ENCODE peak calls at places on chromosomes 5 and 9, in five cellular contexts. T is SK-N-SH, Z is K562, J is HepG2, R is GM12878. N is an unnamed sample.

GRCh38 chr5:140381972-140382371 is 19.7 kb upstream of the ANKHD1 start:
- DNase-seq in T (no peak), Z (no peak), J (no peak), R (no peak), N (no peak)

GRCh38 chr9:32552172-32552872 is at the start of the genes SMIM27 and TOPORS:
- DNase-seq in T (peak; percentile 87), Z (peak; percentile 72), J (peak; percentile 85), R (peak; percentile 48), N (peak; percentile 84)

GRCh38 chr9:15999422-16000339 is 446.8 kb downstream of the CCDC171 start:
- DNase-seq in T (peak; percentile 4), Z (no peak), J (no peak), R (no peak), N (peak; percentile 48)

GRCh38 chr5:78907255-78907886 is 77.7 kb downstream of the ARSB start:
- DNase-seq in T (no peak), Z (no peak), J (no peak), R (peak; percentile 34), N (no peak)

GRCh38 chr9:136485049-136485647 is 2.3 kb upstream of the SEC16A start:
- DNase-seq in T (peak; percentile 81), Z (peak; percentile 59), J (peak; percentile 72), R (no peak), N (no peak)

GRCh38 chr5:151950681-151951080 is 26.0 kb upstream of the GLRA1 start:
- DNase-seq in T (no peak), Z (no peak), J (no peak), R (no peak), N (no peak)

GRCh38 chr5:76638466-76638865 is 15.3 kb upstream of the F2RL2 start:
- DNase-seq in T (no peak), Z (no peak), J (no peak), R (peak; percentile 11), N (no peak)

GRCh38 chr5:78626009-78626571 is 22.5 kb downstream of the LHFPL2 start:
- DNase-seq in T (no peak), Z (no peak), J (no peak), R (no peak), N (no peak)

GRCh38 chr9:77495834-77496671 is 152.1 kb downstream of the GNA14 start:
- DNase-seq in T (peak; percentile 17), Z (no peak), J (peak; percentile 8), R (no peak), N (no peak)

GRCh38 chr5:158413125-158413680 is 554.3 kb upstream of the CLINT1 start:
- DNase-seq in T (no peak), Z (no peak), J (no peak), R (no peak), N (no peak)

GRCh38 chr5:109694451-109694891 is 4.7 kb downstream of the MAN2A1 start:
- DNase-seq in T (no peak), Z (no peak), J (no peak), R (no peak), N (no peak)

GRCh38 chr5:68246802-68247201 is 31.2 kb downstream of the PIK3R1 start:
- DNase-seq in T (no peak), Z (peak; percentile 16), J (no peak), R (no peak), N (no peak)

GRCh38 chr5:78417026-78417425 is 56.6 kb downstream of the SCAMP1 start:
- DNase-seq in T (no peak), Z (no peak), J (no peak), R (no peak), N (no peak)

GRCh38 chr5:92309336-92309991 is 926.3 kb upstream of the ARRDC3 start:
- DNase-seq in T (peak; percentile 53), Z (no peak), J (peak; percentile 11), R (no peak), N (peak; percentile 13)

GRCh38 chr5:142012186-142012785 is 541 bp downstream of the GNPDA1 start:
- DNase-seq in T (peak; percentile 71), Z (peak; percentile 55), J (peak; percentile 9), R (no peak), N (peak; percentile 48)

GRCh38 chr5:141192110-141192725 is at the start of gene PCDHB10:
- DNase-seq in T (peak; percentile 53), Z (peak; percentile 32), J (peak; percentile 9), R (no peak), N (peak; percentile 32)

GRCh38 chr5:179137643-179138567 is 77.7 kb downstream of the ZNF354C start:
- DNase-seq in T (peak; percentile 55), Z (no peak), J (no peak), R (no peak), N (no peak)

GRCh38 chr5:120368923-120369715 is 95.0 kb upstream of the PRR16 start:
- DNase-seq in T (no peak), Z (no peak), J (peak; percentile 3), R (no peak), N (no peak)

GRCh38 chr9:35112257-35113020 is 3.2 kb downstream of the ATOSB start:
- DNase-seq in T (no peak), Z (no peak), J (no peak), R (no peak), N (no peak)

GRCh38 chr5:66538531-66538930 is 57.7 kb upstream of the MAST4 start:
- DNase-seq in T (no peak), Z (no peak), J (no peak), R (no peak), N (no peak)

GRCh38 chr9:134658378-134658955 is 16.9 kb downstream of the COL5A1 start:
- DNase-seq in T (no peak), Z (no peak), J (no peak), R (no peak), N (no peak)

GRCh38 chr5:142846402-142846801 is 76.2 kb downstream of the ARHGAP26 start:
- DNase-seq in T (no peak), Z (no peak), J (no peak), R (no peak), N (no peak)

GRCh38 chr5:132227485-132228240 is at the start of gene P4HA2:
- DNase-seq in T (peak; percentile 95), Z (peak; percentile 96), J (peak; percentile 64), R (no peak), N (peak; percentile 56)

GRCh38 chr5:124734574-124735168 is 11.8 kb downstream of the ZNF608 start:
- DNase-seq in T (no peak), Z (no peak), J (no peak), R (no peak), N (no peak)

GRCh38 chr5:82560546-82560945 is 282.4 kb upstream of the RPS23 start:
- DNase-seq in T (no peak), Z (no peak), J (no peak), R (no peak), N (no peak)

GRCh38 chr9:76403352-76403751 is 9.1 kb upstream of the RFK start:
- DNase-seq in T (peak; percentile 8), Z (no peak), J (peak; percentile 64), R (peak; percentile 55), N (peak; percentile 42)

DNA sequence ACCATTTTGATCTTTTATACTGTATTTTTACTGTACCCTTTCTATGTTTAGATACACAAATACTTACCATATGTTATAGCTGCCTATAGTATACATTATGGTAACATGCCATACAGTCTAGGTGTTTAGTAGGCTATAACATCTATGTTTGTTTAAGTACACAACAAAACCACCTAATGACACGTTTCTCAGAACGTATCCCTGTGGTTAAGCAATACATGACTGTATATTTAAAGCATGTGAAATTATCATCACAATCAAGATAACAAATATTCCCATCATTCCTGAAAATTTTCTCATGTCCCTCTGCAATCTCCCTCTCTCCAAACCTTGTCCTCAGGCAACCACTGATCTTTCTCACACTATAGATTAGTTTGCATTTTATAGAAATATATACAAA is 66.4 kb upstream of the SUSD1 start:
- DNase-seq in T (no peak), Z (no peak), J (no peak), R (no peak), N (no peak)
- TF ChIP-seq JUND in T (no peak), Z (no peak), J (no peak), R (no peak), N (no peak)

DNA sequence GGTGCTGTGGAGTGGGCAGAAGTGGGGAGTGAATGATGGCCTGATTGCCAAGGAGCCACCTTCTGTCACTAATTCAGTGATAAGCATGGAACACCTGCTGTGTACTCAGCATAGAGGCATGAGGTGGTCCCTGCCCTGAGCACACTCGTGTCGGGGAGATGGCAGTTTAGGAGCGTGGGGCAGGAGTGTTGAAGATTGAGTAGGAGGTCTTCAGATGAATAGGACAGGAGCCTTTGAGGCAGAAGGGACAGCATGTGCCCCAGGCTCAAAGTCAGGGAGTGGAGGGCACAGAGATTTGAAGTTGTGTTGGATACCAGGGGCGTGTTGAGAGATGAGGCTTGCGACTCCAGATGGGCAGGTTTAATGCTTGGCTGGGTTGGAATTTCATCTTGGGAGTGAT is 55.0 kb downstream of the ZNF618 start:
- DNase-seq in T (no peak), Z (no peak), J (no peak), R (no peak), N (no peak)
- TF ChIP-seq REST in T (no peak), Z (no peak), J (no peak), R (no peak), N (no peak)

GRCh38 chr5:171908638-171909037 is 97.8 kb downstream of the FBXW11 start:
- DNase-seq in T (no peak), Z (no peak), J (no peak), R (no peak), N (no peak)
- TF ChIP-seq JUND in T (no peak), Z (no peak), J (no peak), R (no peak), N (no peak)

GRCh38 chr5:149228610-149229297 is 42.9 kb upstream of the AFAP1L1 start:
- DNase-seq in T (peak; percentile 34), Z (peak; percentile 39), J (peak; percentile 79), R (no peak), N (peak; percentile 89)
- TF ChIP-seq REST in T (peak; percentile 70), Z (peak; percentile 37), J (peak; percentile 76), R (no peak), N (no peak)

DNA sequence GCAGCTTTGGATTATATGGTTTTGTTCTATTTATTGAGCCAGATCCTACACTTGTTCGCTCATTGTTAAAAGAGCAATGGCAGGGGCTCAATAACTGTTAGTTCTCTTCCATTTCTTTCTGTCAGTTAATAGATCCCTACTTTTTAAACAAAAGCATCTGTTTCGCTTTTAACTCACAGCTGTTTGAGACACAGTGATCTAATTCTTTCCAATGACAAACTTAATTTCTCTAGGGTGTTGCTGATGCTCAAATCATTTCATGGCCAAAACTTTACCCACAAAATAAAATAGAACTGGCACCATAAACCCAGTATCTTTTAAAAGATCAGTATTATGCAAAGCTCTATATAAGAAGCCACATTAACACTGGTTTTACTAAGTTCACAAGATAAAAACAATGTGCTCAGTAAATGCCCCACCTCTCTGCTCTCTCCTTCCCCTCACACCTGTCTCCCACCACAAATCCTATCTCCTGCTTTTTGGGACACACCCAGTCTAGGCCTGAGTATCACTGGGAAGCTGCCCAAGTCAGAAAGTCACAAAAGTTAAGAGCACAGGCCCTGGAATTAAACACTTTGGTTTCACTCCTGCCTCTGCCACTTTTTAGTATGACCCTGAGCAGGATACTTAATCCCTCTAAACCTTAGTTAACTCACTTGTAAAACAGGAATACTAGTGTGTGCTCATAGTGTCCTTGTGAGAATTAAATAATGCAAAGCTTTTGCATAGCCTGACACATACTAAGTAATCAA is 11.4 kb downstream of the C5 start:
- DNase-seq in T (no peak), Z (no peak), J (no peak), R (no peak), N (no peak)
- TF ChIP-seq JUND in T (no peak), Z (no peak), J (no peak), R (no peak), N (no peak)

GRCh38 chr5:107646418-107646817 is 24.3 kb downstream of the EFNA5 start:
- DNase-seq in T (no peak), Z (no peak), J (no peak), R (no peak), N (no peak)
- TF ChIP-seq REST in T (no peak), Z (no peak), J (no peak), R (no peak), N (no peak)

N was measured in HCT116.